ENCODE peak calls at places on chromosomes 1 and 21, in six cellular contexts. C is substantia nigra; Y is activated CD8-positive, alpha-beta memory T cell treated with anti-CD3 and anti-CD28 coated beads for 24 hours; U is activated B cell treated with CpG ODN at 0.5 μM for 24 hours; O is GOT3; B is H9. W is an unnamed sample.
A peak's percentile ranks its signal among the peaks of the same experiment; 100 is the strongest.

GRCh38 chr1:111471012-111471411 is 2.8 kb upstream of the C1orf162 start:
- DNase-seq in U (peak; percentile 45), O (no peak), Y (no peak), B (no peak), C (no peak), W (no peak)

GRCh38 chr1:208728815-208729214 is 484.6 kb upstream of the PLXNA2 start:
- DNase-seq in C (no peak), B (no peak), O (no peak), Y (no peak), U (no peak), W (no peak)

GRCh38 chr1:53576381-53576801 is 117.2 kb downstream of the DMRTB1 start:
- DNase-seq in C (no peak), O (no peak), B (no peak), U (no peak), Y (no peak), W (no peak)

GRCh38 chr21:36785615-36786014 is 86.7 kb downstream of the SIM2 start:
- DNase-seq in Y (no peak), U (no peak), B (no peak), O (no peak), C (no peak), W (no peak)

GRCh38 chr1:68010094-68010493 is 40.3 kb downstream of the DIRAS3 start:
- DNase-seq in O (no peak), B (no peak), U (no peak), Y (no peak), C (no peak), W (no peak)

GRCh38 chr1:35120458-35121133 is 41.4 kb downstream of the ZMYM1 start:
- DNase-seq in B (peak; percentile 54), Y (peak; percentile 60), O (no peak), U (peak; percentile 20), C (no peak), W (no peak)

GRCh38 chr1:35576061-35576765 is 3.1 kb downstream of the TFAP2E start:
- DNase-seq in O (no peak), C (no peak), U (no peak), B (no peak), Y (peak; percentile 65), W (no peak)

GRCh38 chr1:171245458-171246064 is 2.7 kb upstream of the FMO1 start:
- DNase-seq in U (no peak), C (no peak), O (no peak), Y (no peak), B (peak; percentile 46), W (no peak)

GRCh38 chr1:36910281-36910725 is 124.0 kb downstream of the GRIK3 start:
- DNase-seq in B (no peak), C (no peak), U (no peak), Y (no peak), O (no peak), W (peak; percentile 31)

GRCh38 chr1:22641906-22642636 is 1.4 kb upstream of the C1QC start:
- DNase-seq in Y (peak; percentile 86), O (peak; percentile 31), U (peak; percentile 67), C (peak; percentile 44), B (peak; percentile 81), W (no peak)

GRCh38 chr21:16279658-16280581 is 550.1 kb downstream of the USP25 start:
- DNase-seq in C (peak; percentile 12), B (no peak), O (no peak), U (no peak), Y (no peak), W (no peak)

GRCh38 chr1:201465698-201466290 is 3.2 kb downstream of the PHLDA3 start:
- DNase-seq in B (no peak), O (no peak), C (no peak), U (no peak), Y (no peak), W (no peak)

GRCh38 chr1:231757101-231757404 is 130.5 kb downstream of the DISC1 start:
- DNase-seq in U (no peak), C (no peak), Y (no peak), O (no peak), B (no peak), W (no peak)

GRCh38 chr1:197234581-197234980 is 33.5 kb upstream of the CRB1 start:
- DNase-seq in Y (no peak), U (no peak), O (no peak), C (no peak), B (no peak), W (no peak)

GRCh38 chr1:51962486-51963356 is 27.8 kb downstream of the RAB3B start:
- DNase-seq in U (no peak), O (no peak), B (no peak), Y (no peak), C (no peak), W (no peak)

GRCh38 chr1:151511636-151512215 is 539 bp downstream of the CGN start:
- DNase-seq in Y (peak; percentile 72), U (peak; percentile 33), C (peak; percentile 46), O (no peak), B (peak; percentile 73), W (no peak)

GRCh38 chr1:178528963-178529355 is 16.1 kb downstream of the TEX35 start:
- DNase-seq in C (no peak), U (no peak), Y (no peak), O (no peak), B (no peak), W (no peak)

GRCh38 chr21:39048064-39048463 is 135.2 kb downstream of the PSMG1 start:
- DNase-seq in U (no peak), Y (no peak), C (no peak), O (no peak), B (peak; percentile 86), W (peak; percentile 81)

GRCh38 chr21:44304041-44304738 is 4.3 kb downstream of the PFKL start:
- DNase-seq in C (no peak), Y (no peak), U (no peak), O (no peak), B (no peak), W (no peak)

GRCh38 chr1:20588634-20589225 is at the start of gene CDA:
- DNase-seq in O (no peak), B (peak; percentile 78), U (no peak), Y (no peak), C (no peak), W (no peak)